ENCODE peak calls at places on chromosomes 2 and 18, in seven cellular contexts. Y is HepG2, I is sigmoid colon, Z is stomach, W is SK-N-SH, P is transverse colon, B is K562. M is an unnamed sample.

GRCh38 chr2:128808462-128809255 is 490.0 kb upstream of the HS6ST1 start:
- DNase-seq in P (no peak), W (no peak), B (no peak), I (no peak), Z (no peak), Y (no peak), M (no peak)

GRCh38 chr18:3652380-3653262 is 202.6 kb downstream of the TGIF1 start:
- DNase-seq in Z (peak; percentile 80), P (peak; percentile 70), I (no peak), Y (peak; percentile 96), B (peak; percentile 97), W (peak; percentile 45), M (peak; percentile 72)

GRCh38 chr2:179764710-179765109 is 96.7 kb downstream of the ZNF385B start:
- DNase-seq in B (no peak), Z (no peak), W (no peak), P (no peak), I (no peak), Y (no peak), M (no peak)

GRCh38 chr2:70870790-70871189 is 35.2 kb upstream of the CD207 start:
- DNase-seq in Z (no peak), I (no peak), W (peak; percentile 38), Y (no peak), B (no peak), P (no peak), M (no peak)

GRCh38 chr2:133484106-133484505 is 84.2 kb downstream of the NCKAP5 start:
- DNase-seq in Z (no peak), I (no peak), B (no peak), P (no peak), Y (no peak), W (no peak), M (no peak)

GRCh38 chr2:23601301-23601965 is 216.5 kb downstream of the KLHL29 start:
- DNase-seq in Z (no peak), W (no peak), I (no peak), P (no peak), Y (no peak), B (no peak), M (no peak)

GRCh38 chr2:241399941-241400922 is 44.1 kb downstream of the FARP2 start:
- DNase-seq in Y (peak; percentile 16), B (no peak), W (no peak), Z (peak; percentile 59), I (no peak), P (peak; percentile 69), M (no peak)

GRCh38 chr2:119856469-119856901 is 96.8 kb downstream of the PTPN4 start:
- DNase-seq in I (no peak), W (no peak), P (no peak), Z (no peak), Y (no peak), B (peak; percentile 23), M (no peak)

GRCh38 chr2:121532347-121532766 is 1.7 kb downstream of the RNU4ATAC start:
- DNase-seq in W (no peak), Z (no peak), I (no peak), Y (peak; percentile 25), B (peak; percentile 38), P (no peak), M (no peak)

GRCh38 chr2:197599285-197599965 is 76.0 kb downstream of the RFTN2 start:
- DNase-seq in Z (no peak), P (no peak), I (no peak), Y (peak; percentile 69), B (peak; percentile 49), W (peak; percentile 48), M (no peak)

GRCh38 chr2:58925676-58926081 is 684.6 kb upstream of the FANCL start:
- DNase-seq in Z (no peak), P (no peak), W (no peak), I (no peak), Y (no peak), B (no peak), M (no peak)

GRCh38 chr2:191626497-191627151 is 51.3 kb upstream of the NABP1 start:
- DNase-seq in I (no peak), W (no peak), Y (no peak), Z (no peak), B (no peak), P (no peak), M (no peak)

GRCh38 chr2:157264099-157264498 is 6.6 kb downstream of the GALNT5 start:
- DNase-seq in B (no peak), W (no peak), I (no peak), Z (no peak), P (no peak), Y (no peak), M (no peak)

GRCh38 chr2:62884514-62884913 is 166.1 kb upstream of the OTX1 start:
- DNase-seq in Y (no peak), W (no peak), I (no peak), P (no peak), Z (no peak), B (no peak), M (no peak)

GRCh38 chr2:29238497-29238896 is 123.3 kb downstream of the CLIP4 start:
- DNase-seq in W (peak; percentile 58), I (peak; percentile 13), P (no peak), Y (peak; percentile 34), Z (no peak), B (peak; percentile 57), M (peak; percentile 49)

GRCh38 chr2:240140920-240141319 is 462 bp upstream of the OTOS start:
- DNase-seq in Y (no peak), I (no peak), Z (no peak), P (no peak), B (no peak), W (no peak), M (no peak)

GRCh38 chr18:24488824-24489493 is 28.5 kb downstream of the HRH4 start:
- DNase-seq in I (no peak), B (peak; percentile 60), Y (peak; percentile 13), Z (no peak), W (peak; percentile 53), P (no peak), M (no peak)

DNA sequence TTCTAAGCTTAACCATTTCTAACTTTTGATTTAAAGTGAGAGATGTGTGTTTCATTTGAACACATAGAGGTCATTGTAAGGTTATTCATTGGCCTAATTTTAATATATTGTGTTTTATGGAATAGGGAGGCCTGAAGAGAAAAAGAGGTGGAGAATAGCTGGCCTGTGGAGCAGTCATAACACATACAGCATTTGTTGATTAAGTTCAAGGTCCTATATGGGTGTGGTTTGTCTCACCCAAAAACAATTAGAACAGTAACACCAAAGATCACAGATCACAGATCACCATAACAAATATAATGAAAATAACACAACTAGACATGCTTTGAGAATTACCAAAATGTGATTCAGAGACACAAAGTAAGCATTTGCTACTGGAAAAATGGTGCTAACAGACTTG is 252.4 kb upstream of the SPOPL start:
- DNase-seq in Y (no peak), Z (no peak), P (no peak), I (no peak), W (no peak), B (no peak), M (no peak)
- TF ChIP-seq EP300 in Y (no peak), Z (no peak), P (no peak), I (no peak), W (no peak), B (no peak), M (no peak)

GRCh38 chr2:174630097-174630496 is 32.5 kb upstream of the WIPF1 start:
- DNase-seq in I (no peak), Y (no peak), B (no peak), Z (no peak), W (no peak), P (no peak), M (no peak)
- TF ChIP-seq POLR2AphosphoS5 in I (no peak), Y (no peak), B (no peak), Z (no peak), W (no peak), P (peak; percentile 27), M (no peak)

GRCh38 chr2:233761040-233761769 is 1.1 kb downstream of the UGT1A1 start:
- DNase-seq in Y (no peak), Z (no peak), W (no peak), B (no peak), I (no peak), P (no peak), M (no peak)

GRCh38 chr2:233766416-233766815 is 6.3 kb downstream of the UGT1A1 start:
- DNase-seq in Y (no peak), I (no peak), P (peak; percentile 27), B (no peak), Z (no peak), W (no peak), M (no peak)

GRCh38 chr2:233760043-233760442 is at the start of gene UGT1A1:
- DNase-seq in W (no peak), Y (peak; percentile 30), I (no peak), B (no peak), P (no peak), Z (no peak), M (no peak)

GRCh38 chr2:233764761-233765160 is 4.7 kb downstream of the UGT1A1 start:
- DNase-seq in W (no peak), B (no peak), P (no peak), Z (no peak), Y (no peak), I (no peak), M (no peak)

DNA sequence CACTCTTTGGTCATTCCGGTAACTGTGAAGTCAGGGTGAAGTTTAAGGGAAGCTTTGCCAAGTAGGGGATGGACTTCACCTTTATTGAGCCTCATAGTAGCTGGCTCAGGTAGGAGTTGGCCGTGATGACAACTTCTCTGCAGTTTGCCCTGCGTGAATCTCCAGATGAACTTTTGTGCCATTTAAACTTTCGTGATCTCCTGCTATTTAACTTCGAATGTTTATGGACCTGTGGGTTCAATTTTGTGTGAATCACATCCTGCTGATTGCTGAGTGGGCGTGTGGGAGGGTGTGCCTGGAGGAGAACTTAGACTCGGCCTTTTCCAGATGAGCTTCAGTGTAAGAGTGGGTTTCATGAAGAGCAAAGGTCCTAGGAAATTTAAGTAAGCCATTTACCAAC is 4.2 kb downstream of the UGT1A1 start:
- DNase-seq in P (peak; percentile 34), I (no peak), B (no peak), W (no peak), Z (no peak), Y (no peak), M (no peak)
- TF ChIP-seq EP300 in P (no peak), I (no peak), B (no peak), W (no peak), Z (no peak), Y (no peak), M (no peak)

GRCh38 chr2:2020897-2021296 is 276.6 kb upstream of the PXDN start:
- DNase-seq in I (no peak), W (no peak), Y (no peak), P (no peak), Z (no peak), B (no peak), M (no peak)

GRCh38 chr2:2014251-2014761 is 270.0 kb upstream of the PXDN start:
- DNase-seq in Y (no peak), Z (no peak), I (no peak), W (peak; percentile 82), B (no peak), P (no peak), M (no peak)

GRCh38 chr2:2018713-2019410 is 274.5 kb upstream of the PXDN start:
- DNase-seq in W (no peak), Y (no peak), B (no peak), Z (no peak), P (no peak), I (no peak), M (no peak)

GRCh38 chr2:2013476-2013875 is 269.2 kb upstream of the PXDN start:
- DNase-seq in W (no peak), B (no peak), P (no peak), I (no peak), Y (no peak), Z (no peak), M (no peak)

DNA sequence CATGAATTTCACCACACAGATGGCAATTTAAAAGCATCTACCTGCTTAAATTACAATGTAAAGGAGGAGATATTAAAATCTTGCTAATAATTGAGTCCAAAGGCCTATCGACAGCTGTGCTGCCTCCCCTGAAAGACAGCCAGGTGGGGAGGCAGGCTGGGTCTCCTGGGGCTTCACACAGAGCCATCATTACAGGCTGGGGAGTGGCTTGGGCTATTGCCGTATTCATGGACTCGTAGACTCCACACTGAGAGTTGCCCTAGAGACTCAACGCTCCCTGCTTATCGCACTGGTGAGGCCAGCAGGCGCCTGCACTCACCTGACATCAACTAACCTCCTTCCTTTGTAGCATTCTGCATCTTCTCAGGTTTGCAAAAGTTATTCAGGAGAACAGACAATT is 272.6 kb upstream of the PXDN start:
- DNase-seq in Z (no peak), I (no peak), Y (no peak), B (no peak), P (no peak), W (no peak), M (no peak)
- TF ChIP-seq POLR2AphosphoS5 in Z (no peak), I (no peak), Y (no peak), B (no peak), P (no peak), W (no peak), M (no peak)

M was measured in suprapubic skin.